ENCODE peak calls at places on chromosomes 5 and 9, in seven cellular contexts. N is neuronal stem cell; Z is neural progenitor cell; L is left ventricle myocardium inferior; V is fibroblast of lung; E is pancreas; D is CD8-positive, alpha-beta memory T cell. W is an unnamed sample. For H3K4me1 and H3K27me3, the result is how much of the 10 kb centered on the place peaks cover.

GRCh38 chr5:74296685-74297084 is 343.8 kb downstream of the ENC1 start:
- DNase-seq in Z (no peak), L (no peak), E (no peak), D (no peak), N (no peak), V (peak), W (no peak)

GRCh38 chr5:25850581-25850980 is 1187.8 kb downstream of the CDH9 start:
- DNase-seq in V (no peak), N (peak), Z (peak), L (no peak), E (no peak), D (no peak), W (no peak)

GRCh38 chr5:86917117-86917579 is 299.4 kb downstream of the COX7C start:
- DNase-seq in D (no peak), Z (peak), E (no peak), L (no peak), V (peak), N (peak), W (peak)

GRCh38 chr5:108344103-108344822 is 37.6 kb downstream of the FBXL17 start:
- DNase-seq in N (no peak), E (no peak), D (no peak), L (no peak), Z (no peak), V (no peak), W (no peak)

GRCh38 chr9:78032599-78033457 is 1.2 kb upstream of the GNAQ start:
- DNase-seq in Z (no peak), V (no peak), L (no peak), N (no peak), D (no peak), E (no peak), W (no peak)

GRCh38 chr9:72524820-72525539 is 3.6 kb downstream of the TMC1 start:
- DNase-seq in E (no peak), N (peak), L (no peak), D (no peak), Z (peak), V (peak), W (peak)

GRCh38 chr9:134869554-134870310 is 10.9 kb upstream of the FCN2 start:
- DNase-seq in V (no peak), D (no peak), E (no peak), Z (no peak), L (no peak), N (no peak), W (no peak)

GRCh38 chr5:88671808-88672499 is 211.0 kb downstream of the MEF2C start:
- DNase-seq in D (no peak), L (no peak), Z (peak), E (no peak), V (no peak), N (no peak), W (peak)

GRCh38 chr5:155794801-155795200 is 532.2 kb upstream of the SGCD start:
- DNase-seq in E (no peak), N (no peak), V (peak), D (no peak), L (no peak), Z (no peak), W (no peak)

GRCh38 chr9:110755179-110755578 is 86.6 kb downstream of the MUSK start:
- DNase-seq in D (no peak), L (no peak), Z (no peak), E (no peak), N (no peak), V (no peak), W (no peak)

DNA sequence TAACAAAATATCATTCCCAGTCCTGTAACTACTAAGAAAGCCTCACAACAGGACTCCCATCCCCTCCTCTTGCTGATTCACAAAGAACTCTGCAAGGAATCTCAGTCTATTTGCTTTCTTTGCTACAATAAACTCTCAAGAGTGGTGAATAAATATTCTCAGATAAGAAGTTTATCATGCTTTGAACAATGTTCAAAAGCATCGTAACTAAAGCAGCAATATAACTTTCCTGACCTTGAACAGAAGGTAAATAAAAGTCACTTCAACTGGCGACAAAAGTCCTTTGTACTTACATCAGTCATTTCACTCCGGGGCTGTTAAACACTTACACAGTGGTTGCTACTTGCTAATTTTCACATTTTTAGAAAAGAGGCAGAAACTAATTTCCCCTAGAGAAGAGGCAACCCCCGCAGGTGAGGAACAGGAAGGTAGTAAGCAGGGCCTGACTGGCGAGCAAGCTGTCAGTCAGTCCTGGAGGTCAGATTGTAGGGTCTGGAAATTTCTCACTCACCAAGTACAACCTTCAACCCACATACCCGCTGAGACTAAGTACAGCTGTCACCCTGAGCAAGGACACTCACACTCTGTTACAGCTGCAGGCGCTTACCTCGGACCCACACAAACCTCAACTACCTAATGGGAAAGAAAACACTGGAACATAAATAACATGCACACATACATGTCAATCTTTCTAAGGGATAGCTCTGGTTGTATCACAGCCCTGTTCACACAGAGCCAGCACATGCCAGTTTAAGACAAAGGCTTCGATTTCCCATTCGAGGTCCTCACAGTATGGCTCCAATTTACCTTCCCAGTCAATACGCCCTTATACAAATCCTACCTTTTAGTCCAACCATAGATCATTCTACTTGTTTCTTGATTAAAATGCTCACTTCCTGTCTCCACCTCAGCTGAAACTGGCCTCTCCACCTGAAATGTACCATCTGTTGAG is 104.6 kb upstream of the RETREG1 start:
- DNase-seq in L (no peak), N (no peak), E (no peak), V (no peak), D (no peak), Z (no peak), W (no peak)
- H3K4me1 ChIP-seq in L (under half), N (under half), E (under half), V (under half), D (under half), Z (under half), W (under half)

DNA sequence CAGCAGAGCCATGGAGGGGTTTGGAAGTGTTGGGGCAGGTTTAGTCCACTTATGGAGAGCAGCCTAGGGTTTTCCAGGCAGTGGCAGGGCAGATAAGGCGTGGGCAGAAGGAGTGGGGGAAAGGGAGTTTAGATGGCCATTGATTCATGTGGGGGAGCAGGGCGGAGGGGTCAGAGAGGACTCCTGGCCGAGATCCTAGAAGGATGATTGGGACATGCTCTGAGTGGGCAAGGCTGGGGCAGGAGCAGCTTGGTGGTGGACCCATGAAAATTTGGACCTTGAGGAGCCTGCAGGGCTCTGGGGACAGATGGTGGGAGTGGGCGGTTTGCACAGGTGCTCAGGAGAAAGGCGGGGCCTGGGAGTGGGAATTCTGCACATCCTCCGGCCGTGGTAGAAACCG is 18.1 kb upstream of the TOR2A start:
- DNase-seq in Z (no peak), V (no peak), D (no peak), L (no peak), E (no peak), N (no peak), W (no peak)
- H3K27me3 ChIP-seq in Z (under half), V (under half), D (under half), L (half or more), E (under half), N (half or more), W (half or more)

GRCh38 chr5:64763948-64764503 is 4.5 kb downstream of the SREK1IP1 start:
- DNase-seq in N (no peak), V (no peak), Z (no peak), D (no peak), L (no peak), E (no peak), W (no peak)

GRCh38 chr5:64754066-64754465 is 14.4 kb downstream of the SREK1IP1 start:
- DNase-seq in N (no peak), L (no peak), V (no peak), E (no peak), D (no peak), Z (no peak), W (no peak)

GRCh38 chr5:64759960-64760695 is 8.4 kb downstream of the SREK1IP1 start:
- DNase-seq in N (peak), L (no peak), Z (peak), E (no peak), V (no peak), D (no peak), W (no peak)

DNA sequence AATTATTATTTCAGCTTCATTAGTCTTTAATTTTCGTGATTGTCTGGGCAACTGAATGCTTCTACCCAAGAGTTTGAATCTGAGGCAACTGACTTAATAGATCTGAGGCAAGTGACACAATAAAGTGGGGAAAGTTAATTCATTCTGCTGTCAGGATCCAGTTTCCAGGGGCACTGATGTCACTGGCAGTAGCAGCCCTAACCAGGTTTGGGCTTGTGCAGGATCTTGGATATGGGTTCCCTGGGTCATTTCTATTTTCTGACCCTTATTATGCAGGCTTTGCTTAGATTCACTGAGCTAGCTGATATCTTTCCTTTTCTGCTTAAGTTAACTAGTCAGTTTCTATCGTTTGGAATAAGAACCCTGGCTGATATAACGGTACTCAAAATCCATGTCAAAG is 9.6 kb downstream of the SREK1IP1 start:
- DNase-seq in V (peak), D (no peak), L (no peak), N (no peak), Z (peak), E (no peak), W (no peak)
- H3K27ac ChIP-seq in V (no peak), D (no peak), L (no peak), N (peak), Z (peak), E (no peak), W (no peak)

GRCh38 chr5:10710513-10711128 is 50.4 kb downstream of the DAP start:
- DNase-seq in D (no peak), Z (no peak), L (no peak), V (no peak), E (peak), N (no peak), W (no peak)
- H3K4me1 ChIP-seq in D (under half), Z (under half), L (under half), V (under half), E (under half), N (under half), W (under half)

GRCh38 chr9:3696368-3696767 is 170.6 kb upstream of the RFX3 start:
- DNase-seq in L (no peak), V (no peak), E (no peak), N (no peak), D (no peak), Z (no peak), W (no peak)
- H3K27me3 ChIP-seq in L (under half), V (under half), E (under half), N (under half), D (under half), Z (under half), W (under half)

GRCh38 chr5:143016777-143017374 is 246.7 kb downstream of the ARHGAP26 start:
- DNase-seq in V (peak), D (peak), Z (peak), L (no peak), N (no peak), E (no peak), W (peak)
- H3K27ac ChIP-seq in V (no peak), D (no peak), Z (no peak), L (no peak), N (no peak), E (no peak), W (no peak)